ENCODE peak calls at places on chromosomes 6 and 20, in seven cellular contexts. One of them, this sample, is unnamed.

GRCh38 chr6:18226451-18226850 is 37.9 kb downstream of the DEK start:
- DNase-seq in tibial nerve: no peak
- DNase-seq in A549: no peak
- DNase-seq in upper lobe of left lung: no peak
- DNase-seq in ovary: no peak
- DNase-seq in K562: no peak
- DNase-seq in HepG2: no peak
- DNase-seq in this sample: no peak

GRCh38 chr6:26411751-26412150 is 9.7 kb downstream of the BTN3A1 start:
- DNase-seq in tibial nerve: no peak
- DNase-seq in A549: no peak
- DNase-seq in upper lobe of left lung: no peak
- DNase-seq in ovary: no peak
- DNase-seq in K562: no peak
- DNase-seq in HepG2: no peak
- DNase-seq in this sample: no peak

GRCh38 chr6:99603421-99604160 is 3.0 kb upstream of the PRDM13 start:
- DNase-seq in tibial nerve: no peak
- DNase-seq in A549: peak
- DNase-seq in upper lobe of left lung: peak
- DNase-seq in ovary: no peak
- DNase-seq in K562: peak
- DNase-seq in HepG2: no peak
- DNase-seq in this sample: no peak

GRCh38 chr20:36916199-36916598 is 35.3 kb downstream of the SAMHD1 start:
- DNase-seq in tibial nerve: no peak
- DNase-seq in A549: no peak
- DNase-seq in upper lobe of left lung: no peak
- DNase-seq in ovary: no peak
- DNase-seq in K562: no peak
- DNase-seq in HepG2: no peak
- DNase-seq in this sample: no peak

GRCh38 chr6:37667050-37667814 is 30.5 kb downstream of the MDGA1 start:
- DNase-seq in tibial nerve: no peak
- DNase-seq in A549: peak
- DNase-seq in upper lobe of left lung: no peak
- DNase-seq in ovary: no peak
- DNase-seq in K562: peak
- DNase-seq in HepG2: no peak
- DNase-seq in this sample: no peak

GRCh38 chr6:48986803-48987202 is 476.2 kb downstream of the MMUT start:
- DNase-seq in tibial nerve: no peak
- DNase-seq in A549: no peak
- DNase-seq in upper lobe of left lung: no peak
- DNase-seq in ovary: no peak
- DNase-seq in K562: no peak
- DNase-seq in HepG2: no peak
- DNase-seq in this sample: peak

GRCh38 chr20:48653706-48654051 is 174.1 kb downstream of the PREX1 start:
- DNase-seq in tibial nerve: no peak
- DNase-seq in A549: no peak
- DNase-seq in upper lobe of left lung: no peak
- DNase-seq in ovary: no peak
- DNase-seq in K562: no peak
- DNase-seq in HepG2: no peak
- DNase-seq in this sample: no peak

GRCh38 chr6:116444575-116444974 is 16.6 kb upstream of the CALHM6 start:
- DNase-seq in tibial nerve: no peak
- DNase-seq in A549: no peak
- DNase-seq in upper lobe of left lung: no peak
- DNase-seq in ovary: no peak
- DNase-seq in K562: no peak
- DNase-seq in HepG2: no peak
- DNase-seq in this sample: no peak

GRCh38 chr6:169964440-169965212 is 213.2 kb downstream of the ERMARD start:
- DNase-seq in tibial nerve: no peak
- DNase-seq in A549: no peak
- DNase-seq in upper lobe of left lung: peak
- DNase-seq in ovary: no peak
- DNase-seq in K562: no peak
- DNase-seq in HepG2: no peak
- DNase-seq in this sample: no peak

GRCh38 chr6:166515072-166515810 is 71.2 kb downstream of the RAMACL start:
- DNase-seq in tibial nerve: no peak
- DNase-seq in A549: peak
- DNase-seq in upper lobe of left lung: no peak
- DNase-seq in ovary: no peak
- DNase-seq in K562: no peak
- DNase-seq in HepG2: peak
- DNase-seq in this sample: peak

GRCh38 chr20:4189375-4189774 is 174.0 kb upstream of the RNF24 start:
- DNase-seq in tibial nerve: no peak
- DNase-seq in A549: no peak
- DNase-seq in upper lobe of left lung: no peak
- DNase-seq in ovary: no peak
- DNase-seq in K562: no peak
- DNase-seq in HepG2: no peak
- DNase-seq in this sample: no peak

GRCh38 chr6:33727932-33728331 is 16.4 kb upstream of the UQCC2 start:
- DNase-seq in tibial nerve: no peak
- DNase-seq in A549: no peak
- DNase-seq in upper lobe of left lung: no peak
- DNase-seq in ovary: no peak
- DNase-seq in K562: no peak
- DNase-seq in HepG2: no peak
- DNase-seq in this sample: no peak

GRCh38 chr6:33118525-33119123 is 42.8 kb downstream of the HLA-DPB1 start:
- DNase-seq in tibial nerve: no peak
- DNase-seq in A549: peak
- DNase-seq in upper lobe of left lung: no peak
- DNase-seq in ovary: no peak
- DNase-seq in K562: peak
- DNase-seq in HepG2: peak
- DNase-seq in this sample: no peak

GRCh38 chr6:25942561-25943147 is 12.2 kb upstream of the SLC17A2 start:
- DNase-seq in tibial nerve: no peak
- DNase-seq in A549: peak
- DNase-seq in upper lobe of left lung: no peak
- DNase-seq in ovary: no peak
- DNase-seq in K562: no peak
- DNase-seq in HepG2: peak
- DNase-seq in this sample: no peak

GRCh38 chr20:45337367-45338120 is 10.7 kb downstream of the SDC4 start:
- DNase-seq in tibial nerve: no peak
- DNase-seq in A549: peak
- DNase-seq in upper lobe of left lung: no peak
- DNase-seq in ovary: peak
- DNase-seq in K562: peak
- DNase-seq in HepG2: peak
- DNase-seq in this sample: peak

GRCh38 chr6:73606428-73606827 is 47.4 kb downstream of the SLC17A5 start:
- DNase-seq in tibial nerve: no peak
- DNase-seq in A549: no peak
- DNase-seq in upper lobe of left lung: no peak
- DNase-seq in ovary: no peak
- DNase-seq in K562: no peak
- DNase-seq in HepG2: no peak
- DNase-seq in this sample: no peak

DNA sequence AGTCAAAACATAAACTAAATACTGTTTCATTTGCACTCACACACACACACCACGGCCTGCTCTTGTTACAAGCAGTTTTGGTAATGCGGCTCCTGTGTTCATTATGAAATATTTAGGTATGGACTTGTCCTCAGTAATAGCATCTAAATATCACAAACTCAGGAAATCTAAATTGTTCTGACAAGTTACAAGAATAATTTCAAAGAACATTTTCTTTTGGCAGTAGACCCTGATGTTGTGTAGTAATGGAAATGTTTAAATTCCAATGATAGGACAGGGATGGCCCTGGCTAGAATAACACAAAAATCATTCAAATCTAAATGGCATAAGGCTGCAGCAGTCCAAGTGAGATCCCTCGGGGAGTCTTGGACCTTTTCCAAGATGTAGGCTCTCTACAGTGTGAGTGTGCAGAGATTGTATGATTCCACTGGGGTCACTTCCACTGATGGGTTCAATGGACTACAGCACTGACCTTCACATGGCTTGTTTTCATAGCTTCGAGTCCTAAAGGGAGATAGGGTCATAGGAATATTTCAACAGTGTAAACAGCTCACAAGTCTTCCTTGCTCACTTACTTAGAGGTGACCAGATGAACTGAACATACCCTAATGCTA is 210.6 kb upstream of the PLCB4 start:
- DNase-seq in tibial nerve: no peak
- DNase-seq in A549: no peak
- DNase-seq in upper lobe of left lung: no peak
- DNase-seq in ovary: no peak
- DNase-seq in K562: no peak
- DNase-seq in HepG2: peak
- DNase-seq in this sample: no peak
- TF ChIP-seq EP300 in tibial nerve: no peak
- TF ChIP-seq EP300 in A549: no peak
- TF ChIP-seq EP300 in upper lobe of left lung: no peak
- TF ChIP-seq EP300 in ovary: no peak
- TF ChIP-seq EP300 in K562: no peak
- TF ChIP-seq EP300 in HepG2: peak
- TF ChIP-seq EP300 in this sample: no peak

DNA sequence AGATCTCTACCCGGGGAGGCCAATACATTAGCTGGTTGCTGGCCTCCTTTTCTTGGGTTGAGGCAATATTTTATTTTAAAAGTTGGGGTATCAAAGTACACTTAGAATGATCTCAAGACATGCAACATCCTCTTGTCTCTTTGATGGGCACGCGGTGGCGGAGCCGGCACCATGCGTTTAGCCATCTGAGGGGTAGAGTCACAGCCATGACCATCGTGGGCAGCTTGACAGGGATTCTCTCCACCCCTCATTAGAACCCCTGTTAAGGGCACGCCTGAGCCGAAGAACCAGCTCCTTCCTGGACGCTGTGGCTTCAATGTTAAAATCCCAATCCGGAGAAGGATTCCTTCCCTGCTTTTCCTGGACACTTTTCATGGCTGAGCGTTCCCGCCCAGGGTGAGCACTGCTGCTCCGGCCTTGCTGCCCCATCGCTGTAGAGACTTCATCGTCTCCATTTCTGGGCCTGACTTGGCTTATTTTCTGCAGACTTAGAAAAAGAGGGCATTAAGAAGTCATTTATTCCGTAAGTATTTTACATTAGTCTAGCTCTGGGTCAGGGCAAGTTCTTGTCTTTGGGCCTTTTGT is 142.7 kb upstream of the CDH4 start:
- DNase-seq in tibial nerve: no peak
- DNase-seq in A549: no peak
- DNase-seq in upper lobe of left lung: peak
- DNase-seq in ovary: no peak
- DNase-seq in K562: no peak
- DNase-seq in HepG2: no peak
- DNase-seq in this sample: no peak
- TF ChIP-seq CTCF in tibial nerve: no peak
- TF ChIP-seq CTCF in A549: no peak
- TF ChIP-seq CTCF in upper lobe of left lung: no peak
- TF ChIP-seq CTCF in ovary: no peak
- TF ChIP-seq CTCF in K562: no peak
- TF ChIP-seq CTCF in HepG2: no peak
- TF ChIP-seq CTCF in this sample: no peak

DNA sequence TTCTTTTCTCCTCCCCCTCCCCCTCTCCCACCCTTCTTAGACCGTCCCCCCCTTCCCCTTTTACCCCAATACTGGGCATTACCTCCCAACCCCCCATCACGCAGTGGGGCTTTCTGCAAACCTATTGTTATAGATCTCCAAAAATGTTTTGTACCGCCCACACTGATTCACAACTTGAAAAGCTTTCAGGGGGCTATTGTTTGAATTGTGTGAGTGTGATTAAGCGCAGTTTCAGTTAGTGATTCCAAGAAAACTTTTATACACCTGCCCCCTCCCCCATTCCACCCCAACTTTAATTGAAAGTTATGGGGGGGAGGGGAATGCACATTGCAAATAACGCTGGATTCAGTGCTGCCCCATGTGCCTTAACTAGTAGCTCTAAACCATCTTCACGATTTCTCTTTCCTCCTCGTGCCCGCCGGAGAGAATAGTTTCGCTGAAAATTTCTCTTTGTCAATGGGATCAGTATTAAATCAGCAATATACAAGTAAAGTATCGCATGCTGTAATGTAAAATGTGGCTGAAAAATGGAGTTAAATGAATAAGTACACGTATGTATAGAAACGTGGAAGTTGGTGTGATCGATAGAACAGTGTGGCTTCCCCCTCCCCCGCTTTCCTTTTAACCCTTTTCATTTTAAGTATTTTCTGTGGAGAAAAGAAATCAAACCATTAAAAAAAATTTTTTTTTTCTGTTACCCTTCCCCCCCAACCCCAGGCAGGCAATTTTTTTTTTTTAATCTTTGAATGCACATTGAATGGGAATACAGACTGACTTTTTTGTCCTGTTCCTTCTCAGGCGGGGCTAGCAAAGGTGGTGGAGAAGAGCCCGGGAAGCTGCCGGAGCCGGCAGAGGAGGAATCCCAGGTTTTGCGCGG is 632 bp downstream of the LIN28B start:
- DNase-seq in tibial nerve: no peak
- DNase-seq in A549: peak
- DNase-seq in upper lobe of left lung: no peak
- DNase-seq in ovary: no peak
- DNase-seq in K562: peak
- DNase-seq in HepG2: peak
- DNase-seq in this sample: no peak
- TF ChIP-seq EP300 in tibial nerve: no peak
- TF ChIP-seq EP300 in A549: no peak
- TF ChIP-seq EP300 in upper lobe of left lung: no peak
- TF ChIP-seq EP300 in ovary: no peak
- TF ChIP-seq EP300 in K562: peak
- TF ChIP-seq EP300 in HepG2: no peak
- TF ChIP-seq EP300 in this sample: no peak

GRCh38 chr20:62131560-62132320 is 9.5 kb downstream of the LSM14B start:
- DNase-seq in tibial nerve: no peak
- DNase-seq in A549: no peak
- DNase-seq in upper lobe of left lung: peak
- DNase-seq in ovary: no peak
- DNase-seq in K562: no peak
- DNase-seq in HepG2: no peak
- DNase-seq in this sample: no peak

GRCh38 chr20:62128499-62128898 is 6.2 kb downstream of the LSM14B start:
- DNase-seq in tibial nerve: no peak
- DNase-seq in A549: no peak
- DNase-seq in upper lobe of left lung: no peak
- DNase-seq in ovary: no peak
- DNase-seq in K562: no peak
- DNase-seq in HepG2: no peak
- DNase-seq in this sample: no peak

GRCh38 chr20:62127799-62128198 is 5.5 kb downstream of the LSM14B start:
- DNase-seq in tibial nerve: no peak
- DNase-seq in A549: no peak
- DNase-seq in upper lobe of left lung: no peak
- DNase-seq in ovary: no peak
- DNase-seq in K562: no peak
- DNase-seq in HepG2: no peak
- DNase-seq in this sample: no peak

GRCh38 chr20:62132421-62132820 is 10.1 kb downstream of the LSM14B start:
- DNase-seq in tibial nerve: no peak
- DNase-seq in A549: no peak
- DNase-seq in upper lobe of left lung: no peak
- DNase-seq in ovary: no peak
- DNase-seq in K562: no peak
- DNase-seq in HepG2: no peak
- DNase-seq in this sample: no peak

GRCh38 chr20:62129731-62130531 is 7.7 kb downstream of the LSM14B start:
- DNase-seq in tibial nerve: no peak
- DNase-seq in A549: no peak
- DNase-seq in upper lobe of left lung: peak
- DNase-seq in ovary: no peak
- DNase-seq in K562: no peak
- DNase-seq in HepG2: no peak
- DNase-seq in this sample: no peak
- TF ChIP-seq CTCF in tibial nerve: no peak
- TF ChIP-seq CTCF in A549: no peak
- TF ChIP-seq CTCF in upper lobe of left lung: no peak
- TF ChIP-seq CTCF in ovary: no peak
- TF ChIP-seq CTCF in K562: no peak
- TF ChIP-seq CTCF in HepG2: no peak
- TF ChIP-seq CTCF in this sample: no peak

This sample was measured in transverse colon.